ENCODE peak calls at places on chromosomes 13 and 19, in eight cellular contexts. V, E, M, T, B, Y, O and W are unnamed samples.

GRCh38 chr19:41355802-41356201 is 2.1 kb upstream of the TGFB1 start:
- DNase-seq in O (no peak), T (no peak), V (no peak), B (no peak), E (no peak), M (peak), Y (no peak), W (no peak)

GRCh38 chr19:45782162-45782623 is at the start of gene DMPK:
- DNase-seq in Y (no peak), B (no peak), E (no peak), T (peak), O (no peak), M (peak), V (no peak), W (no peak)

GRCh38 chr13:99995503-99996176 is 14.1 kb downstream of the ZIC2 start:
- DNase-seq in O (no peak), B (no peak), V (no peak), E (no peak), T (no peak), M (no peak), Y (no peak), W (no peak)

GRCh38 chr13:77476456-77476855 is 59.0 kb upstream of the SCEL start:
- DNase-seq in V (no peak), B (no peak), O (no peak), E (no peak), Y (no peak), T (no peak), M (no peak), W (no peak)

GRCh38 chr19:50759886-50760285 is 10.4 kb upstream of the GPR32 start:
- DNase-seq in V (no peak), B (no peak), Y (peak), E (no peak), O (peak), M (no peak), T (no peak), W (no peak)

GRCh38 chr13:112893570-112894422 is 75.2 kb upstream of the MCF2L start:
- DNase-seq in E (no peak), Y (peak), T (peak), V (peak), B (no peak), M (no peak), O (no peak), W (peak)

GRCh38 chr19:11767633-11768133 is 883 bp downstream of the ZNF441 start:
- DNase-seq in B (no peak), O (peak), M (peak), T (peak), Y (peak), E (no peak), V (peak), W (peak)

GRCh38 chr19:1249990-1250298 is 1.6 kb downstream of the MIDN start:
- DNase-seq in O (no peak), M (no peak), T (no peak), V (no peak), E (no peak), B (no peak), Y (no peak), W (no peak)

GRCh38 chr19:1806184-1807029 is 5.7 kb downstream of the ATP8B3 start:
- DNase-seq in B (no peak), E (no peak), M (no peak), O (no peak), T (no peak), V (no peak), Y (no peak), W (no peak)

GRCh38 chr13:84037937-84038464 is 155.7 kb upstream of the SLITRK1 start:
- DNase-seq in Y (no peak), V (no peak), M (no peak), O (no peak), E (no peak), B (no peak), T (no peak), W (no peak)

GRCh38 chr19:17755977-17756670 is 4.8 kb downstream of the FCHO1 start:
- DNase-seq in T (peak), Y (peak), B (no peak), E (no peak), O (peak), M (no peak), V (peak), W (peak)

GRCh38 chr13:110914293-110915056 is 394 bp downstream of the ANKRD10 start:
- DNase-seq in T (peak), E (no peak), B (no peak), V (peak), O (peak), Y (peak), M (peak), W (peak)
- TF ChIP-seq CTCF in T (no peak), E (no peak), B (no peak), V (no peak), O (no peak), Y (no peak), M (no peak), W (no peak)

GRCh38 chr19:35066121-35066520 is 24.6 kb downstream of the HPN start:
- DNase-seq in V (no peak), M (no peak), Y (no peak), B (no peak), E (no peak), T (no peak), O (no peak), W (no peak)

GRCh38 chr19:35063940-35064818 is 22.7 kb downstream of the HPN start:
- DNase-seq in Y (peak), T (no peak), B (no peak), O (peak), E (peak), M (no peak), V (no peak), W (no peak)

GRCh38 chr19:35068941-35069634 is 27.6 kb downstream of the HPN start:
- DNase-seq in M (no peak), O (no peak), E (no peak), Y (no peak), T (no peak), B (no peak), V (no peak), W (no peak)

GRCh38 chr19:35065574-35065973 is 24.1 kb downstream of the HPN start:
- DNase-seq in V (no peak), T (no peak), E (no peak), O (no peak), M (no peak), B (no peak), Y (no peak), W (no peak)

GRCh38 chr19:35066691-35067563 is 25.4 kb downstream of the HPN start:
- DNase-seq in V (peak), M (peak), O (peak), E (peak), T (peak), Y (peak), B (no peak), W (peak)
- TF ChIP-seq CTCF in V (peak), M (peak), O (peak), E (peak), T (peak), Y (peak), B (peak), W (peak)

GRCh38 chr13:30367296-30367695 is 55.0 kb upstream of the UBE2L5 start:
- DNase-seq in E (no peak), M (no peak), V (no peak), B (no peak), Y (no peak), T (no peak), O (no peak), W (no peak)
- TF ChIP-seq CTCF in E (no peak), M (no peak), V (no peak), B (no peak), Y (no peak), T (no peak), O (no peak), W (no peak)

DNA sequence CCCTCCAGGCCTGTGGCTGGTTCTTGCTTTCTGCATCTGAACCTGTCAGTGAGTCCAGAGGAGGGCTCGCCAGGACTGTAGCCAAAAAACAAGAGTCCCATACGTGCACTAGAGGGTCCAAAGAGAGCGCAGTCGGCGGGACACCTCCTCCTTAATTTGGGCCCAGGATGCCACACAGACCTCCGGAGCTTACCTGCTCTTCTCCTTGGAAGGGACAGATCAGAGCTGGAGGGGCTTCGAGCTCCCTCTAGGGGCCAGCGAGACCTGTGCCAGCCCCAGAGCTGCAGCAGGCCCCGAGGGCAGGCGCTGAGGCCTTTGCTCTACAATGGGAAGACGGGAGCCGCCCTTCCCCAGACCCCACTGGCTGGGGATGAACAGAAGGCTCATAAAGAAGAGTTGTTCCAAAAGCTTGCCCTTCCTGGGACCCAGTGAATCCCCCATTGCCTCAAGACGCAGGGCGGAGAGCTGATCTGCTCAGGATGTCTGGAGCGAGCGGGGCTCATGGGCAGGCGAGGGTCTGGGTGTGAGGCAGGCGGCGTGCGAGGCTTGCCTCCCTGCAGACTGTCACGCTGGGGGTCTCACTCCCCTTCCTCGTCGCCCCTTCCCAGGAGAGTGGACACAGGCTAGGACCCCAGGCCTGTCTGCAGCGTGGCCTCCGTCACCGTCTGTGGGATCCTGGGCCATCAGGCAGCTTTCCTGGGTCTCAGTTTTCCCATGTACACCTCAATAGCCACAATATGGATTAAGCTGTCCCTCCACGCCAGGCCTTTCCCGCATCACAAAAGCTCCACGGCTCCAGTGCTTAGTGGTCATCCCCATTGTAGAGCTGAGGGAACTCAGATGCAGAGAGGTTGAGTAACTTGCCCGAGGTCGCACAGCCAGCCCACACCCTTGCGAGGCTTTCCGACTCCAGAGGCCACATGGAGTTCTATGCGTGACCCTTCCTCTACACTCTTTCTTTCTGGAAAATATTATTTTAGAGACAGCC is 46.9 kb upstream of the VSTM2B start:
- DNase-seq in V (no peak), T (no peak), B (peak), M (no peak), Y (no peak), O (no peak), E (no peak), W (no peak)
- TF ChIP-seq CTCF in V (no peak), T (no peak), B (no peak), M (peak), Y (peak), O (no peak), E (peak), W (no peak)

GRCh38 chr19:2888739-2889224 is 11.9 kb upstream of the ZNF57 start:
- DNase-seq in E (no peak), O (peak), M (no peak), B (no peak), T (peak), V (peak), Y (no peak), W (peak)
- TF ChIP-seq CTCF in E (peak), O (no peak), M (no peak), B (no peak), T (no peak), V (no peak), Y (no peak), W (no peak)

GRCh38 chr13:70795484-70795883 is 687.2 kb upstream of the KLHL1 start:
- DNase-seq in O (no peak), E (no peak), M (no peak), B (no peak), Y (no peak), T (no peak), V (no peak), W (no peak)

DNA sequence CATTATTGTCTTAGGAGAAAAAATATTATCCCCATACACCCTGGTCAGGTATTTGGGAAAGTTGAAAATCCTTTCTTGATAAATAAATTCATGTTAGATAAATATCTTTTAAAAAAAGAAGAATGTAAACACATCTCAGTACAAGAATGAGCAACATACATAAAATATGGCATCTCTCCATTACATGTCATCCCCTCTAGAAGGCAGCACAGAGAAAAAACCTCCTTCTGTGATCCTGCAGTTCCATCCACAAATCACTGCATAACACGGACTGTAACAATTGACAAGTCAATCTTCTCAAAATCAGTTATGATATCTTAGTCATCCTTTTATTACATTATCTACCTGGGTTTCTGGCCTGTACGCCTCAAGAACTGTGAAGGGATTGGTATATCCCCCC is 683.9 kb upstream of the KLHL1 start:
- DNase-seq in M (no peak), V (no peak), O (no peak), T (no peak), B (no peak), E (no peak), Y (no peak), W (no peak)
- TF ChIP-seq CTCF in M (no peak), V (no peak), O (no peak), T (no peak), B (no peak), E (no peak), Y (no peak), W (no peak)

GRCh38 chr19:54391589-54392061 is 23.6 kb upstream of the TTYH1 start:
- DNase-seq in V (no peak), T (peak), O (no peak), E (no peak), M (no peak), Y (no peak), B (no peak), W (no peak)
- TF ChIP-seq CTCF in V (no peak), T (no peak), O (no peak), E (no peak), M (no peak), Y (no peak), B (no peak), W (no peak)

DNA sequence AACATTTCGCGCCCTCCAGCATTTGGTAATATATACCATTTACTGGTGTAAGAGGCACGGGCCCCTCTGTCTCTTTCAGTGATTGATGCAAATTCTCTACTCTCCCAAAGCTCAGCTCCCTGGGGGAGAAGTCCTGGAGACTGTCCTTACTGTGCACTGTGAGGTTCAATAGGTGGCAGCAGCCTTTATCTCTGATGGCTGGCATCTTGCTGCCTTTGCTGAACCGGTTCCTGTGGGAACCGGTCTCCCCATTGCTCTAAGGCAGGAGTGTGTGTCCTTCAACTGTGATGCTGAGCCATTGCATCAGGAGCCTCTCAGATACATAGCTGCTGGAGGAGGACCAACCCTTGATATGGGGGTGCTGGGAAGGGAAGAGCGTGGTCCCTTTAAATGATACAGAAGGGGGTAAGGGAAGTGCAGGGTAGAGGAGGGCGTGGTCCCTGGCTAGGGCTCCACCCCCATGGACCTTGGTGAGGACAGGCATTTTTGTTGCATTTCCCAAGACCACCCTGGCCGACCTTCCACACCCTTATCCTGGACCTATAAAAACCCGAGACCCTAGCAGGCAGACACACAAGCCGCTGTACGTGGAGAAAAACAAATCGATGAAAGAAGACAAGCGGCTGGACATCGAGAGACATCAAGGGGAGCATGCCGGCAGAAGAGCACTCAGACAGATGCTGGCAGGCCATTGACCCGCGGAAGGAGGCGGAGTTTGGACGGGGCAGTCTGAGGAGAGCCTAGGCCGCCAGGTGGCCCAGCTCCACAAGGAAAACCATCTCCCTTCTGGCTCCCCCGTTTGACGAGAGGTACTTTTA is 41.1 kb upstream of the GTF3A start:
- DNase-seq in T (peak), M (no peak), B (no peak), E (no peak), Y (no peak), O (no peak), V (no peak), W (no peak)
- TF ChIP-seq CTCF in T (no peak), M (no peak), B (no peak), E (no peak), Y (no peak), O (no peak), V (no peak), W (no peak)